ENCODE peak calls at places on chromosomes 12 and 14, in seven cellular contexts. One of them, this sample, is unnamed.

GRCh38 chr12:56953314-56953713 is 4.1 kb downstream of the RDH16 start:
- DNase-seq in trophoblast cell: no peak
- DNase-seq in IMR-90: no peak
- DNase-seq in neuronal stem cell: no peak
- DNase-seq in mesenchymal stem cell: no peak
- DNase-seq in mesendoderm: no peak
- DNase-seq in H1: no peak
- DNase-seq in this sample: no peak

GRCh38 chr14:98259881-98260280 is 1012.1 kb downstream of the BCL11B start:
- DNase-seq in trophoblast cell: no peak
- DNase-seq in IMR-90: no peak
- DNase-seq in neuronal stem cell: no peak
- DNase-seq in mesenchymal stem cell: no peak
- DNase-seq in mesendoderm: no peak
- DNase-seq in H1: no peak
- DNase-seq in this sample: no peak

GRCh38 chr12:54967461-54967860 is 17.1 kb downstream of the TESPA1 start:
- DNase-seq in trophoblast cell: no peak
- DNase-seq in IMR-90: no peak
- DNase-seq in neuronal stem cell: no peak
- DNase-seq in mesenchymal stem cell: no peak
- DNase-seq in mesendoderm: no peak
- DNase-seq in H1: no peak
- DNase-seq in this sample: no peak

GRCh38 chr12:47753021-47754001 is 5.4 kb downstream of the RAPGEF3 start:
- DNase-seq in trophoblast cell: peak; percentile 50
- DNase-seq in IMR-90: no peak
- DNase-seq in neuronal stem cell: no peak
- DNase-seq in mesenchymal stem cell: no peak
- DNase-seq in mesendoderm: peak; percentile 96
- DNase-seq in H1: no peak
- DNase-seq in this sample: peak; percentile 94

GRCh38 chr12:53972152-53972702 is 699 bp upstream of the HOXC11 start:
- DNase-seq in trophoblast cell: peak; percentile 21
- DNase-seq in IMR-90: no peak
- DNase-seq in neuronal stem cell: no peak
- DNase-seq in mesenchymal stem cell: no peak
- DNase-seq in mesendoderm: no peak
- DNase-seq in H1: no peak
- DNase-seq in this sample: no peak

GRCh38 chr12:22110176-22110575 is 64.2 kb downstream of the CMAS start:
- DNase-seq in trophoblast cell: no peak
- DNase-seq in IMR-90: no peak
- DNase-seq in neuronal stem cell: no peak
- DNase-seq in mesenchymal stem cell: no peak
- DNase-seq in mesendoderm: no peak
- DNase-seq in H1: no peak
- DNase-seq in this sample: no peak

GRCh38 chr12:109817627-109818231 is 15.5 kb downstream of the TRPV4 start:
- DNase-seq in trophoblast cell: no peak
- DNase-seq in IMR-90: no peak
- DNase-seq in neuronal stem cell: no peak
- DNase-seq in mesenchymal stem cell: no peak
- DNase-seq in mesendoderm: no peak
- DNase-seq in H1: no peak
- DNase-seq in this sample: no peak

GRCh38 chr14:102018251-102018650 is 53.9 kb downstream of the DYNC1H1 start:
- DNase-seq in trophoblast cell: no peak
- DNase-seq in IMR-90: no peak
- DNase-seq in neuronal stem cell: no peak
- DNase-seq in mesenchymal stem cell: no peak
- DNase-seq in mesendoderm: no peak
- DNase-seq in H1: no peak
- DNase-seq in this sample: no peak

GRCh38 chr12:55142896-55143870 is 17.0 kb downstream of the OR9K2 start:
- DNase-seq in trophoblast cell: peak; percentile 91
- DNase-seq in IMR-90: peak; percentile 38
- DNase-seq in neuronal stem cell: peak; percentile 35
- DNase-seq in mesenchymal stem cell: peak; percentile 26
- DNase-seq in mesendoderm: peak; percentile 80
- DNase-seq in H1: peak; percentile 5
- DNase-seq in this sample: peak; percentile 69

GRCh38 chr12:38282886-38283285 is 33.7 kb upstream of the ALG10B start:
- DNase-seq in trophoblast cell: peak; percentile 93
- DNase-seq in IMR-90: no peak
- DNase-seq in neuronal stem cell: no peak
- DNase-seq in mesenchymal stem cell: no peak
- DNase-seq in mesendoderm: no peak
- DNase-seq in H1: no peak
- DNase-seq in this sample: no peak

GRCh38 chr14:36268957-36269734 is 51.3 kb downstream of the MBIP start:
- DNase-seq in trophoblast cell: no peak
- DNase-seq in IMR-90: no peak
- DNase-seq in neuronal stem cell: peak; percentile 67
- DNase-seq in mesenchymal stem cell: peak; percentile 4
- DNase-seq in mesendoderm: peak; percentile 60
- DNase-seq in H1: no peak
- DNase-seq in this sample: peak; percentile 47

GRCh38 chr12:52527121-52527800 is 7.1 kb upstream of the KRT5 start:
- DNase-seq in trophoblast cell: no peak
- DNase-seq in IMR-90: no peak
- DNase-seq in neuronal stem cell: no peak
- DNase-seq in mesenchymal stem cell: no peak
- DNase-seq in mesendoderm: no peak
- DNase-seq in H1: no peak
- DNase-seq in this sample: peak; percentile 13
- H3K4ac ChIP-seq in trophoblast cell: no peak overlapping the region
- H3K4ac ChIP-seq in IMR-90: no peak overlapping the region
- H3K4ac ChIP-seq in neuronal stem cell: no peak overlapping the region
- H3K4ac ChIP-seq in mesenchymal stem cell: no peak overlapping the region
- H3K4ac ChIP-seq in mesendoderm: no peak overlapping the region
- H3K4ac ChIP-seq in H1: no peak overlapping the region
- H3K4ac ChIP-seq in this sample: no peak overlapping the region

GRCh38 chr14:54348001-54348611 is 48.7 kb upstream of the CDKN3 start:
- DNase-seq in trophoblast cell: peak; percentile 90
- DNase-seq in IMR-90: peak; percentile 47
- DNase-seq in neuronal stem cell: peak; percentile 69
- DNase-seq in mesenchymal stem cell: peak; percentile 70
- DNase-seq in mesendoderm: peak; percentile 75
- DNase-seq in H1: no peak
- DNase-seq in this sample: no peak
- H4K8ac ChIP-seq in trophoblast cell: no peak overlapping the region
- H4K8ac ChIP-seq in IMR-90: no peak overlapping the region
- H4K8ac ChIP-seq in neuronal stem cell: no peak overlapping the region
- H4K8ac ChIP-seq in mesenchymal stem cell: no peak overlapping the region
- H4K8ac ChIP-seq in mesendoderm: no peak overlapping the region
- H4K8ac ChIP-seq in H1: no peak overlapping the region
- H4K8ac ChIP-seq in this sample: no peak overlapping the region

GRCh38 chr14:76770521-76771431 is 9.5 kb downstream of the VASH1 start:
- DNase-seq in trophoblast cell: no peak
- DNase-seq in IMR-90: no peak
- DNase-seq in neuronal stem cell: no peak
- DNase-seq in mesenchymal stem cell: no peak
- DNase-seq in mesendoderm: no peak
- DNase-seq in H1: no peak
- DNase-seq in this sample: peak; percentile 22
- H3K9ac ChIP-seq in trophoblast cell: no peak overlapping the region
- H3K9ac ChIP-seq in IMR-90: no peak overlapping the region
- H3K9ac ChIP-seq in neuronal stem cell: no peak overlapping the region
- H3K9ac ChIP-seq in mesenchymal stem cell: no peak overlapping the region
- H3K9ac ChIP-seq in mesendoderm: no peak overlapping the region
- H3K9ac ChIP-seq in H1: no peak overlapping the region
- H3K9ac ChIP-seq in this sample: no peak overlapping the region

DNA sequence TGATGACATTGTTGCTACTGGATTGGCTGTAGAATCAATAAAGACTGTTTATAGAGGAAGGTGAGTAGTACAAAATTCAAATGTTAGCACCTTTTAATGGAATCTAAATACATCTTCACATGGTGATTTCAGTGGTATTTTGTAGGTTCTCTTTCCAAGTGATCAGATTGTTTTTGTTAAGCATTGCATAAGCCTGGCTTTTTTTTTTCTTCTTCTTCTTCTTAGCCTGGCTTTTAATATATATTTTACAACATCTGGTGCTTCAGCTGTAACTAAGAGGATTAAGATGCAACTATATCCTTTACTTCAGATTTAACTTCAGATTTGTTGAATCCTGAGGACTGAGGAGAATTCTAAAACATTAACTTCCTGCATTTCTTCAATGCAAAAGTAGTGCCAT is 57.3 kb upstream of the ATF1 start:
- DNase-seq in trophoblast cell: no peak
- DNase-seq in IMR-90: peak; percentile 17
- DNase-seq in neuronal stem cell: no peak
- DNase-seq in mesenchymal stem cell: no peak
- DNase-seq in mesendoderm: no peak
- DNase-seq in H1: no peak
- DNase-seq in this sample: no peak
- H3K4ac ChIP-seq in trophoblast cell: no peak overlapping the region
- H3K4ac ChIP-seq in IMR-90: no peak overlapping the region
- H3K4ac ChIP-seq in neuronal stem cell: no peak overlapping the region
- H3K4ac ChIP-seq in mesenchymal stem cell: no peak overlapping the region
- H3K4ac ChIP-seq in mesendoderm: no peak overlapping the region
- H3K4ac ChIP-seq in H1: no peak overlapping the region
- H3K4ac ChIP-seq in this sample: no peak overlapping the region

This sample was measured in H9.